ENCODE peak calls at places on chromosomes 12 and 14, in four cellular contexts. E is body of pancreas, Q is pulmonary artery endothelial cell, J is HL-60. T is an unnamed sample.

GRCh38 chr12:64403708-64404469 is at the start of gene XPOT:
- DNase-seq in J (peak), Q (peak), E (peak), T (peak)

GRCh38 chr14:54490448-54490805 is 1.6 kb upstream of the GMFB start:
- DNase-seq in E (no peak), Q (no peak), J (no peak), T (no peak)

GRCh38 chr12:13258717-13259119 is 62.2 kb downstream of the EMP1 start:
- DNase-seq in E (no peak), Q (no peak), J (no peak), T (no peak)

GRCh38 chr12:106767954-106768501 is 6.5 kb upstream of the RIC8B start:
- DNase-seq in Q (no peak), E (peak), J (no peak), T (peak)

GRCh38 chr12:6927379-6927991 is at the start of gene ATN1:
- DNase-seq in J (no peak), E (peak), Q (no peak), T (peak)

GRCh38 chr12:106583578-106584103 is 837 bp downstream of the RFX4 start:
- DNase-seq in E (no peak), J (no peak), Q (no peak), T (no peak)

GRCh38 chr12:82862069-82862841 is 175.5 kb downstream of the TMTC2 start:
- DNase-seq in Q (no peak), E (no peak), J (no peak), T (no peak)

GRCh38 chr14:99529899-99530298 is 48.7 kb downstream of the CCNK start:
- DNase-seq in Q (peak), E (no peak), J (no peak), T (no peak)

GRCh38 chr12:32947203-32947795 is 50.7 kb upstream of the PKP2 start:
- DNase-seq in J (no peak), E (no peak), Q (no peak), T (no peak)

GRCh38 chr14:68464716-68465115 is 328.2 kb downstream of the ZFP36L1 start:
- DNase-seq in Q (no peak), E (no peak), J (no peak), T (no peak)

GRCh38 chr14:21041676-21042433 is at the start of gene RNASE7:
- DNase-seq in E (peak), J (no peak), Q (no peak), T (peak)

GRCh38 chr12:1630081-1630826 is 1.2 kb downstream of the WNT5B start:
- DNase-seq in J (peak), Q (no peak), E (peak), T (peak)

GRCh38 chr12:26845057-26845666 is 12.2 kb upstream of the ITPR2 start:
- DNase-seq in J (no peak), Q (no peak), E (peak), T (peak)

GRCh38 chr12:108804361-108804949 is 52.9 kb downstream of the SSH1 start:
- DNase-seq in J (peak), E (no peak), Q (no peak), T (peak)

GRCh38 chr14:91545946-91546716 is 36.0 kb upstream of the PPP4R3A start:
- DNase-seq in Q (no peak), J (no peak), E (no peak), T (no peak)

GRCh38 chr12:71840226-71840847 is 778 bp downstream of the TBC1D15 start:
- DNase-seq in Q (peak), J (no peak), E (no peak), T (no peak)

GRCh38 chr14:91354979-91355685 is 62.5 kb downstream of the CCDC88C start:
- DNase-seq in E (no peak), J (no peak), Q (no peak), T (no peak)

GRCh38 chr14:75295061-75295461 is 16.4 kb downstream of the FOS start:
- DNase-seq in J (no peak), E (peak), Q (no peak), T (peak)